ENCODE peak calls at places on chromosomes 12 and 14, in nine cellular contexts. Q is heart right ventricle, R is pancreas, F is colonic mucosa, O is hepatocyte, T is IMR-90, U is spleen, M is tibial artery, A is coronary artery. G is an unnamed sample.

GRCh38 chr12:99029502-99030271 is 384.6 kb downstream of the APAF1 start:
- DNase-seq in T (no peak), U (no peak), Q (no peak), M (no peak), F (no peak), A (no peak), O (no peak), R (peak), G (no peak)

GRCh38 chr12:60693019-60693626 is 1097.3 kb downstream of the SLC16A7 start:
- DNase-seq in U (no peak), Q (no peak), O (no peak), A (no peak), T (peak), M (no peak), F (no peak), R (no peak), G (no peak)

GRCh38 chr12:56151672-56152131 is 685 bp upstream of the MYL6B start:
- DNase-seq in U (peak), A (no peak), Q (no peak), T (no peak), F (peak), R (peak), M (no peak), O (peak), G (no peak)

GRCh38 chr12:118290130-118290529 is 82.6 kb downstream of the TAOK3 start:
- DNase-seq in O (peak), U (no peak), A (no peak), M (no peak), R (no peak), Q (no peak), T (peak), F (no peak), G (no peak)

GRCh38 chr12:11920231-11920630 is 150.5 kb upstream of the BCL2L14 start:
- DNase-seq in Q (no peak), M (no peak), R (no peak), O (no peak), A (no peak), T (peak), U (no peak), F (no peak), G (no peak)

GRCh38 chr12:13278249-13278787 is 81.8 kb downstream of the EMP1 start:
- DNase-seq in Q (peak), R (peak), M (no peak), F (peak), A (no peak), U (peak), T (peak), O (peak), G (peak)

GRCh38 chr14:74686324-74686723 is 26.6 kb downstream of the AREL1 start:
- DNase-seq in U (no peak), A (no peak), F (no peak), O (peak), M (no peak), Q (no peak), R (no peak), T (no peak), G (no peak)

GRCh38 chr14:99772371-99773283 is 20.6 kb upstream of the EML1 start:
- DNase-seq in F (no peak), R (no peak), A (no peak), M (peak), O (no peak), Q (no peak), U (no peak), T (no peak), G (no peak)

GRCh38 chr12:591167-591570 is 72.1 kb downstream of the NINJ2 start:
- DNase-seq in R (peak), A (no peak), O (no peak), Q (peak), T (no peak), F (no peak), M (peak), U (no peak), G (no peak)

GRCh38 chr12:81610955-81611889 is 147.9 kb downstream of the PPFIA2 start:
- DNase-seq in A (no peak), U (peak), Q (no peak), R (no peak), T (peak), M (no peak), O (peak), F (no peak), G (no peak)

GRCh38 chr14:73696466-73697390 is 17.5 kb downstream of the PNMA1 start:
- DNase-seq in A (no peak), Q (no peak), R (no peak), M (no peak), T (peak), O (no peak), U (no peak), F (no peak), G (no peak)

GRCh38 chr14:95784137-95784536 is 70.2 kb upstream of the TCL1A start:
- DNase-seq in O (peak), Q (no peak), U (no peak), M (no peak), A (no peak), F (no peak), R (peak), T (peak), G (no peak)

GRCh38 chr14:26841920-26842741 is 244.3 kb upstream of the NOVA1 start:
- DNase-seq in R (peak), O (peak), F (peak), Q (no peak), A (no peak), M (peak), T (peak), U (no peak), G (peak)

GRCh38 chr14:98665019-98665418 is 607.0 kb downstream of the BCL11B start:
- DNase-seq in F (no peak), O (no peak), T (no peak), R (no peak), U (no peak), M (no peak), Q (no peak), A (no peak), G (no peak)

GRCh38 chr12:15823360-15824128 is 34.4 kb upstream of the EPS8 start:
- DNase-seq in O (peak), U (no peak), F (no peak), Q (no peak), T (no peak), A (no peak), R (peak), M (no peak), G (no peak)

GRCh38 chr12:12008232-12008850 is 62.4 kb upstream of the BCL2L14 start:
- DNase-seq in M (no peak), A (no peak), O (no peak), Q (no peak), U (no peak), R (no peak), T (no peak), F (no peak), G (no peak)

GRCh38 chr14:55389330-55389729 is 22.3 kb downstream of the ATG14 start:
- DNase-seq in F (no peak), U (no peak), R (no peak), M (no peak), O (no peak), T (peak), Q (no peak), A (no peak), G (peak)

GRCh38 chr14:93972618-93973205 is 3.7 kb downstream of the ASB2 start:
- DNase-seq in U (no peak), M (no peak), F (no peak), T (no peak), O (no peak), Q (no peak), A (no peak), R (no peak), G (no peak)

GRCh38 chr14:24376448-24377070 is 8.6 kb downstream of the NFATC4 start:
- DNase-seq in U (no peak), M (no peak), R (no peak), T (no peak), F (no peak), A (peak), Q (no peak), O (no peak), G (no peak)

GRCh38 chr12:113766880-113767878 is 198.9 kb downstream of the RBM19 start:
- DNase-seq in F (no peak), M (no peak), R (no peak), T (peak), O (peak), A (no peak), U (no peak), Q (no peak), G (peak)

GRCh38 chr12:3294481-3294911 is 196.5 kb upstream of the PRMT8 start:
- DNase-seq in F (no peak), R (no peak), T (no peak), A (no peak), O (no peak), U (no peak), M (no peak), Q (peak), G (no peak)

GRCh38 chr14:74244115-74244514 is 4.9 kb downstream of the VSX2 start:
- DNase-seq in R (no peak), M (no peak), A (no peak), U (no peak), T (no peak), O (no peak), F (no peak), Q (no peak), G (no peak)

GRCh38 chr12:130087222-130087621 is 75.0 kb upstream of the FZD10 start:
- DNase-seq in M (no peak), Q (no peak), O (no peak), A (no peak), R (no peak), T (no peak), F (no peak), U (no peak), G (no peak)

GRCh38 chr14:25150934-25151790 is 101.2 kb upstream of the STXBP6 start:
- DNase-seq in A (no peak), M (no peak), O (peak), F (no peak), R (no peak), U (no peak), T (peak), Q (no peak), G (peak)

GRCh38 chr14:104977681-104978647 is at the start of gene AHNAK2:
- DNase-seq in T (peak), M (peak), Q (peak), A (no peak), F (peak), R (peak), U (peak), O (peak), G (peak)

GRCh38 chr14:69004731-69005431 is 25.8 kb upstream of the ACTN1 start:
- DNase-seq in O (no peak), F (no peak), R (no peak), T (peak), M (no peak), Q (no peak), A (no peak), U (no peak), G (no peak)

GRCh38 chr14:43790681-43791080 is 716.4 kb downstream of the FSCB start:
- DNase-seq in M (no peak), Q (no peak), R (no peak), O (no peak), A (no peak), T (no peak), F (no peak), U (no peak), G (no peak)

GRCh38 chr12:130826151-130826801 is 12.8 kb downstream of the STX2 start:
- DNase-seq in A (peak), T (peak), O (peak), Q (peak), M (no peak), U (peak), R (peak), F (peak), G (no peak)

GRCh38 chr12:43309845-43310405 is 242.1 kb downstream of the ADAMTS20 start:
- DNase-seq in A (no peak), F (no peak), M (no peak), U (no peak), O (no peak), T (peak), Q (no peak), R (no peak), G (peak)

GRCh38 chr14:68295316-68295816 is 475.8 kb downstream of the RAD51B start:
- DNase-seq in F (peak), O (peak), R (peak), Q (peak), M (no peak), A (no peak), U (peak), T (no peak), G (no peak)

GRCh38 chr12:57694459-57695019 is 607 bp downstream of the OS9 start:
- DNase-seq in M (no peak), T (no peak), O (peak), F (peak), U (no peak), A (no peak), R (peak), Q (no peak), G (no peak)

GRCh38 chr12:107818984-107819383 is 44.5 kb downstream of the ASCL4 start:
- DNase-seq in M (no peak), R (no peak), A (no peak), O (peak), U (no peak), F (no peak), Q (no peak), T (peak), G (no peak)

GRCh38 chr14:37697489-37698121 is 102.2 kb downstream of the TTC6 start:
- DNase-seq in O (peak), U (no peak), R (no peak), A (no peak), M (no peak), F (no peak), T (peak), Q (no peak), G (peak)

GRCh38 chr14:96095581-96096476 is 56.7 kb downstream of the C14orf132 start:
- DNase-seq in A (peak), U (no peak), R (peak), Q (no peak), T (peak), M (peak), F (peak), O (peak), G (no peak)

GRCh38 chr12:6925543-6926279 is 2.0 kb upstream of the ATN1 start:
- DNase-seq in T (peak), O (peak), A (peak), M (peak), U (peak), Q (peak), F (peak), R (peak), G (peak)

GRCh38 chr12:111715242-111715641 is 29.4 kb downstream of the ACAD10 start:
- DNase-seq in R (no peak), O (no peak), F (no peak), Q (peak), T (peak), A (no peak), M (no peak), U (no peak), G (no peak)

GRCh38 chr12:95548539-95549391 is 2.5 kb downstream of the USP44 start:
- DNase-seq in R (peak), Q (peak), M (peak), O (peak), A (peak), T (peak), F (no peak), U (peak), G (peak)

GRCh38 chr14:97177016-97177415 is 379.8 kb downstream of the VRK1 start:
- DNase-seq in A (no peak), T (no peak), F (no peak), R (no peak), Q (no peak), O (peak), M (no peak), U (no peak), G (peak)

DNA sequence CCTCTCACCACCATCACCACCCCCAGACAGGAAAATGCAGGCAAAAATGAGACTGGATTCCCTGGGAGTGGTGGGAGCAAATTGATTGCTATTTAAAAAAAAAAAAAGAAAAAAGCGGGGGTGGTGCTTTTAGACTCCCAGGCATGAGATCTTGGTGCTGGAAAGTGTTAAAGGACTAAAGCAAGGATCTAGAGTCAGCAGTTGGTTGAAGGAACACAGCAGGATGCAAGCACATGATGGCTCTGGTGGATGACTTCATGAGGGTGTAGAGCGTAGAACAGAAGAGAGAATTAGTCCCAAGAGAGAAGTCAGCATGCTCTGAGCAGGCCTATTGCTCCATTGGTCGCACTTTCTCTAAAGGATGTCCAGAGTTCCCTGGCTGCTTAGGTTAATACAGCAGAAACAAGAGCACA is 183.8 kb upstream of the HMGA2 start:
- DNase-seq in U (no peak), Q (no peak), R (no peak), M (no peak), A (no peak), T (peak), O (no peak), F (no peak), G (no peak)
- H3K4me3 ChIP-seq in U (no peak), Q (no peak), R (no peak), M (no peak), A (no peak), T (no peak), O (no peak), F (no peak), G (no peak)

GRCh38 chr14:75995372-75996041 is 9.9 kb downstream of the IFT43 start:
- DNase-seq in F (no peak), A (peak), T (peak), Q (peak), O (no peak), M (peak), U (no peak), R (no peak), G (no peak)
- H3K27ac ChIP-seq in F (peak), A (peak), T (peak), Q (peak), O (no peak), M (peak), U (no peak), R (no peak), G (no peak)

GRCh38 chr14:89339158-89339557 is 77.9 kb downstream of the FOXN3 start:
- DNase-seq in T (no peak), M (no peak), R (no peak), Q (no peak), O (no peak), U (no peak), A (no peak), F (no peak), G (no peak)
- H3K4me3 ChIP-seq in T (no peak), M (no peak), R (no peak), Q (no peak), O (no peak), U (no peak), A (no peak), F (no peak), G (no peak)

DNA sequence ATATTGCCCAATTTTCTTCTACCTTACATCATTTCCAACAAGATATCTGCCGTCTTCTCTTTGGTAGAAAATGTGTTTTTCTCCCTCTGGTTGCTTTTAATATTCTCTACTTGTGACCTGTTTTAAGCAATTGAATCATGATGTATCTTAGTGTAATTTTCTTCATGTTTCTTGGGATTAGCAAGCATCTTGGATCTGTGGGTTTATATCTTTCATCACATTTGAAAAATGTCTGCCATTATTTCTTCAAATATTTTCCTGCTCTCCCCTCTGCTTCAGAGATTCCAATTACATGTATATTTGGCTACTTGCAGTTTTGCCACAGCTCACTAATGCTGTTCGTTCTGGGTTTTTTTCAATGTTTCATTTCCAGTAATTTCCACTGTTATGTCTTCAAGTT is 30.1 kb downstream of the CKAP4 start:
- DNase-seq in M (no peak), Q (no peak), A (no peak), U (no peak), R (no peak), T (no peak), F (no peak), O (no peak), G (no peak)
- H3K27ac ChIP-seq in M (no peak), Q (no peak), A (no peak), U (no peak), R (no peak), T (no peak), F (no peak), O (no peak), G (no peak)

GRCh38 chr12:52874573-52875435 is 26.0 kb upstream of the KRT78 start:
- DNase-seq in F (no peak), A (no peak), O (peak), Q (no peak), T (no peak), R (no peak), M (no peak), U (no peak), G (no peak)
- H3K4me3 ChIP-seq in F (no peak), A (peak), O (no peak), Q (peak), T (peak), R (peak), M (peak), U (no peak), G (no peak)